ENCODE peak calls at places on chromosomes 7 and 10, in five cellular contexts. I, F, C, A and M are unnamed samples.

GRCh38 chr7:139680676-139681462 is 96.9 kb downstream of the HIPK2 start:
- DNase-seq in I (no peak), F (peak), C (no peak), A (peak), M (peak)

GRCh38 chr7:47609803-47610452 is 28.0 kb upstream of the TNS3 start:
- DNase-seq in I (no peak), F (no peak), C (no peak), A (peak), M (no peak)

GRCh38 chr7:115585015-115585655 is 445.4 kb downstream of the TFEC start:
- DNase-seq in I (no peak), F (no peak), C (no peak), A (no peak), M (no peak)

GRCh38 chr10:71712572-71713134 is 6.9 kb downstream of the C10orf105 start:
- DNase-seq in I (no peak), F (no peak), C (no peak), A (no peak), M (peak)

GRCh38 chr7:2863461-2864066 is 19.5 kb upstream of the GNA12 start:
- DNase-seq in I (no peak), F (peak), C (peak), A (peak), M (peak)

GRCh38 chr7:102291056-102291915 is 4.6 kb downstream of the SH2B2 start:
- DNase-seq in I (no peak), F (no peak), C (peak), A (no peak), M (no peak)

GRCh38 chr10:48215148-48215982 is 59.1 kb downstream of the FRMPD2 start:
- DNase-seq in I (peak), F (peak), C (no peak), A (no peak), M (no peak)

GRCh38 chr7:32785365-32785764 is 106.2 kb downstream of the KBTBD2 start:
- DNase-seq in I (peak), F (no peak), C (no peak), A (no peak), M (no peak)

GRCh38 chr7:44541028-44541869 is at the start of gene NPC1L1:
- DNase-seq in I (no peak), F (no peak), C (no peak), A (no peak), M (no peak)

GRCh38 chr7:28347964-28348363 is 64.4 kb upstream of the CREB5 start:
- DNase-seq in I (no peak), F (no peak), C (no peak), A (no peak), M (no peak)

GRCh38 chr10:8670461-8670860 is 616.0 kb downstream of the GATA3 start:
- DNase-seq in I (no peak), F (no peak), C (no peak), A (no peak), M (no peak)

GRCh38 chr7:81094952-81095351 is 176.1 kb upstream of the SEMA3C start:
- DNase-seq in I (no peak), F (no peak), C (no peak), A (no peak), M (no peak)

GRCh38 chr10:101672536-101672935 is 22.4 kb downstream of the FBXW4 start:
- DNase-seq in I (no peak), F (no peak), C (no peak), A (no peak), M (no peak)

GRCh38 chr10:132570771-132571564 is 33.4 kb downstream of the INPP5A start:
- DNase-seq in I (no peak), F (no peak), C (no peak), A (no peak), M (no peak)

GRCh38 chr7:41287559-41288335 is 415.1 kb downstream of the INHBA start:
- DNase-seq in I (no peak), F (no peak), C (no peak), A (no peak), M (no peak)

GRCh38 chr10:51802030-51802429 is 102.6 kb upstream of the CSTF2T start:
- DNase-seq in I (no peak), F (no peak), C (no peak), A (no peak), M (no peak)

GRCh38 chr7:47549916-47550315 is 32.0 kb downstream of the TNS3 start:
- DNase-seq in I (no peak), F (no peak), C (no peak), A (no peak), M (no peak)

GRCh38 chr10:11017575-11018425 is at the start of gene CELF2:
- DNase-seq in I (no peak), F (no peak), C (peak), A (peak), M (peak)

GRCh38 chr10:69392481-69393000 is 24.2 kb downstream of the TACR2 start:
- DNase-seq in I (peak), F (peak), C (peak), A (peak), M (peak)

GRCh38 chr10:17784701-17785100 is 24.4 kb upstream of the MRC1 start:
- DNase-seq in I (no peak), F (peak), C (no peak), A (no peak), M (no peak)

GRCh38 chr10:121171825-121172224 is 320.7 kb downstream of the WDR11 start:
- DNase-seq in I (no peak), F (no peak), C (no peak), A (no peak), M (no peak)